ENCODE peak calls at places on chromosomes 4 and X, in eight cellular contexts. S is psoas muscle; M is heart left ventricle; G is IMR-90; H is breast epithelium; Y is upper lobe of right lung; L is CD8-positive, alpha-beta T cell; O is cardiac muscle cell. C is an unnamed sample. For H3K4me1, the result is how much of the 10 kb centered on the place peaks cover.

GRCh38 chr4:113256946-113257345 is 207.5 kb downstream of the ANK2 start:
- DNase-seq in G (peak), M (no peak), L (no peak), O (peak), S (no peak), H (no peak), Y (no peak), C (no peak)

GRCh38 chr4:120052840-120053239 is 13.8 kb downstream of the MAD2L1 start:
- DNase-seq in Y (no peak), H (no peak), L (no peak), M (peak), O (peak), S (peak), G (peak), C (no peak)

GRCh38 chr4:91894006-91894405 is 409.8 kb upstream of the GRID2 start:
- DNase-seq in Y (no peak), O (no peak), H (no peak), S (no peak), G (no peak), M (no peak), L (no peak), C (no peak)

GRCh38 chrX:119502727-119503483 is 34.7 kb downstream of the SLC25A5 start:
- DNase-seq in G (peak), H (no peak), M (no peak), Y (peak), O (peak), L (peak), S (no peak), C (no peak)

GRCh38 chrX:25034889-25035288 is 19.1 kb upstream of the ARX start:
- DNase-seq in G (no peak), H (no peak), L (no peak), S (no peak), O (peak), Y (no peak), M (no peak), C (no peak)

GRCh38 chr4:17580969-17581368 is 4.0 kb downstream of the LAP3 start:
- DNase-seq in H (no peak), Y (no peak), G (peak), S (no peak), O (peak), L (no peak), M (no peak), C (no peak)

GRCh38 chr4:87005690-87006461 is 71.1 kb downstream of the AFF1 start:
- DNase-seq in M (no peak), G (no peak), H (no peak), S (no peak), L (peak), Y (no peak), O (no peak), C (no peak)

GRCh38 chrX:9464435-9465371 is at the start of gene TBL1X:
- DNase-seq in O (peak), M (peak), H (no peak), G (peak), S (peak), L (peak), Y (peak), C (no peak)

GRCh38 chrX:72125331-72126047 is 6.2 kb downstream of the RTL5 start:
- DNase-seq in G (no peak), Y (no peak), M (no peak), L (no peak), H (no peak), O (no peak), S (no peak), C (no peak)

GRCh38 chr4:73593631-73594241 is 26.5 kb downstream of the RASSF6 start:
- DNase-seq in H (no peak), G (peak), L (no peak), M (no peak), Y (no peak), S (no peak), O (peak), C (no peak)

GRCh38 chrX:134868766-134869495 is 121.9 kb upstream of the SMIM10 start:
- DNase-seq in H (no peak), L (no peak), G (peak), M (no peak), O (peak), S (no peak), Y (no peak), C (no peak)

GRCh38 chr4:4608214-4608537 is 66.3 kb upstream of the STX18 start:
- DNase-seq in G (no peak), M (no peak), H (no peak), L (no peak), O (no peak), Y (no peak), S (no peak), C (no peak)

GRCh38 chr4:4607336-4608213 is 65.7 kb upstream of the STX18 start:
- DNase-seq in H (no peak), Y (no peak), S (no peak), O (no peak), L (no peak), G (no peak), M (no peak), C (no peak)

GRCh38 chr4:4606321-4606720 is 64.5 kb upstream of the STX18 start:
- DNase-seq in S (no peak), H (no peak), O (peak), Y (no peak), L (no peak), M (no peak), G (peak), C (no peak)

GRCh38 chr4:4603592-4603991 is 61.7 kb upstream of the STX18 start:
- DNase-seq in S (no peak), O (peak), G (no peak), Y (no peak), M (no peak), H (no peak), L (no peak), C (no peak)

DNA sequence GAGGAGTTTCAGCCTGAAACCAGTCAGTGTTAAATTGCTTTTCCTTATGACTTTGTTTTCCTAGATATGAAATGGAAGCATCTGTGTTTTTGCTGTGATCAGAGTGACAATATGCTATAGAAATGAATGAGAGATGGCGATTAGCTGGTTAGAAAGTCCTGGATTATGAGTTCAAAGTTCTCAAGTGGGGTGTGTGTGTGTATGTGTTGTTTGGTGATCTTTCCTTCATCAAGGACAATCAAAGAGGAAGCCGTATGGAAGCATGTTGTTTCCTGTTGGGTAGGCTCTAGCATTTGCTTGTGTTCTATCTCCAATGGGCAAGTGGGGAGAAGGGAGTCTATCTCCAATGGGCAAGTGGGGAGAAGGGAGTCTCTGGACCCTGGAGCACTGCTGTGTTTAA is 64.0 kb upstream of the STX18 start:
- DNase-seq in M (no peak), Y (no peak), H (no peak), G (no peak), O (no peak), S (no peak), L (no peak), C (no peak)
- H3K27ac ChIP-seq in M (no peak), Y (no peak), H (no peak), G (no peak), O (no peak), S (no peak), L (no peak), C (no peak)

GRCh38 chr4:48896845-48897244 is 9.7 kb downstream of the OCIAD2 start:
- DNase-seq in G (no peak), Y (no peak), H (no peak), O (no peak), L (no peak), M (no peak), S (no peak), C (no peak)

DNA sequence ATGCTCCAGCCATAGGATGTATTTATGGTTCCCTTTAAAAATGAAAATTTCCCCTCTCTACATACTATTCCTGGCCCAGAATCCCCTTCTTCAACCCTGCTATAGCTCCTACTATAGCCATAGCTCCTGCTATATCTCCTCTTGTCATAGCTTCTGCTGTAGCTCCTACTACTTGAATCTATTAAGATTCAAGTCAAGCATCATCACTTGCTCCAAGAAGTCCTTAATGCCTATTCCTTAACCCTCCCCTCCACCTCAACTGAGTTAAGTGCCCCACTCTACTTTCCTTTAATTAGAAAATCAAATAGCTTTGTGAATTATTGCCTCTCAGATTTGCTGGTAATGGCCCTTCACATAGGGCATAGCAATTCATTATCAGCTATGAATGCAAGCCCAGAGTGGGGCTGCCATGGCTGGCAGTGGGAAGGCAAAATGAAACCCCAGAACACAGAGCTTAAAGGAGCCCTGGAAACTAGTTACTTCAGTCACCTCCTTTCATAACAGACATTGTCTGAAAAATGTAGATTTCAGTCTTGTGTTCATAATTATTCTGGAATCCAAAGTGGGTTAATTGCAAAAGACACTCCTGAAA is 15.4 kb downstream of the OCIAD2 start:
- DNase-seq in G (no peak), H (no peak), L (no peak), O (no peak), M (no peak), S (no peak), Y (no peak), C (no peak)
- H3K4me1 ChIP-seq in G (under half), H (under half), L (under half), O (under half), M (under half), S (under half), Y (under half), C (under half)

GRCh38 chr4:144592264-144592663 is 53.7 kb upstream of the HHIP start:
- DNase-seq in O (no peak), S (no peak), G (no peak), Y (no peak), H (no peak), L (no peak), M (no peak), C (no peak)
- H3K27ac ChIP-seq in O (no peak), S (no peak), G (no peak), Y (no peak), H (no peak), L (no peak), M (no peak), C (no peak)

GRCh38 chrX:69152398-69152797 is 12.9 kb downstream of the PJA1 start:
- DNase-seq in G (no peak), Y (no peak), M (no peak), L (no peak), S (no peak), O (no peak), H (no peak), C (peak)
- H3K4me1 ChIP-seq in G (under half), Y (under half), M (under half), L (under half), S (under half), O (under half), H (under half), C (under half)

GRCh38 chr4:121688261-121688660 is 8.5 kb downstream of the ANXA5 start:
- DNase-seq in M (no peak), H (no peak), Y (no peak), L (no peak), G (no peak), S (no peak), O (no peak), C (no peak)
- H3K27ac ChIP-seq in M (no peak), H (no peak), Y (no peak), L (no peak), G (no peak), S (no peak), O (no peak), C (no peak)

GRCh38 chrX:1546601-1547275 is 9.8 kb upstream of the P2RY8 start:
- DNase-seq in M (no peak), G (no peak), H (no peak), L (no peak), S (no peak), O (no peak), Y (no peak), C (no peak)

GRCh38 chrX:1542994-1543725 is 6.2 kb upstream of the P2RY8 start:
- DNase-seq in S (no peak), L (no peak), G (no peak), H (no peak), Y (no peak), M (no peak), O (no peak), C (no peak)

DNA sequence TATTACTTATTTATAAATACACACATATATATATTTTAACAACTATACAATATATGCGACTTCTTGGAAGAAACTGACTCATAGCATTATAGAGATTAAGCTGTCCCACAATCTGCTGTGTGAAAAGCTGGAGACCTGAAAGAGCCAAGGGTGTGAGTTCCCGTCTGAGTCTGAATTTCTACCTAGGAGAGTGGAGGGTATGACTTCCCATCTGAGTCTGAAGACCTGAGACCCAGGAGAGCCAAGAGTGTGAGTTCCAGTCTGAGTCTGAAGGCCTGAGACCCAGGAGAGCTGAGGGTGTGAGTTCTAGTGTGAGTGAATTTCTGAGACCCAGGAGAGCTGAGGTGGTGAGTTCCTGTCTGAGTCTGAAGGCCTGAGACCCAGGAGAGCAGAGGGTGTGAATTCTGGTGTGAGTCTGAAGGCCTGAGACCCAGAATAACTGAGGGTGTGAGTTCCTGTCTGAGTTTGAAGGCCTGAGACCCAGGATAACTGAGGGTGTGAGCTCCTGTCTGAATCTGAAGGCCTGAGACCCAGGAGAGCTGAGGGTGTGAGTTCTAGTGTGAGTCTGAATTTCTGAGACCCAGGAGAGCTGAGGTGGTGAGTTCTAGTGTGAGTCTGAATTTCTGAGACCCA is 8.9 kb upstream of the P2RY8 start:
- DNase-seq in L (no peak), M (no peak), H (no peak), S (no peak), Y (no peak), G (no peak), O (no peak), C (no peak)
- H3K4me1 ChIP-seq in L (under half), M (under half), H (under half), S (under half), Y (under half), G (under half), O (under half), C (under half)

GRCh38 chr4:168790898-168791297 is 219.2 kb downstream of the CBR4 start:
- DNase-seq in G (no peak), M (no peak), S (no peak), O (no peak), H (no peak), Y (no peak), L (no peak), C (no peak)
- H3K27ac ChIP-seq in G (no peak), M (no peak), S (no peak), O (peak), H (no peak), Y (no peak), L (no peak), C (no peak)

GRCh38 chr4:168511780-168512467 is 15.1 kb downstream of the PALLD start:
- DNase-seq in L (peak), G (no peak), H (no peak), M (peak), S (no peak), O (no peak), Y (no peak), C (no peak)
- H3K4me1 ChIP-seq in L (under half), G (under half), H (under half), M (under half), S (under half), O (under half), Y (under half), C (under half)

GRCh38 chr4:61336911-61337310 is 136.8 kb downstream of the ADGRL3 start:
- DNase-seq in M (no peak), G (no peak), S (no peak), O (no peak), L (no peak), H (no peak), Y (no peak), C (no peak)
- H3K27ac ChIP-seq in M (no peak), G (no peak), S (no peak), O (no peak), L (no peak), H (no peak), Y (no peak), C (no peak)